ENCODE peak calls at places on chromosomes 12 and 14, in eight cellular contexts. One of them, this sample, is unnamed.

GRCh38 chr14:94598816-94599655 is 13.2 kb upstream of the SERPINA3 start:
- DNase-seq in erythroblast: no peak
- DNase-seq in H7: peak
- DNase-seq in NCI-H146: no peak
- DNase-seq in naive thymus-derived CD4-positive, alpha-beta T cell: no peak
- DNase-seq in GM12891: no peak
- DNase-seq in PC-3: peak
- DNase-seq in endothelial cell: no peak
- DNase-seq in this sample: no peak

GRCh38 chr12:15599266-15600037 is 189.7 kb downstream of the EPS8 start:
- DNase-seq in erythroblast: peak
- DNase-seq in H7: no peak
- DNase-seq in NCI-H146: peak
- DNase-seq in naive thymus-derived CD4-positive, alpha-beta T cell: no peak
- DNase-seq in GM12891: no peak
- DNase-seq in PC-3: peak
- DNase-seq in endothelial cell: no peak
- DNase-seq in this sample: no peak

GRCh38 chr12:110731479-110731878 is 11.2 kb downstream of the PPP1CC start:
- DNase-seq in erythroblast: no peak
- DNase-seq in H7: no peak
- DNase-seq in NCI-H146: no peak
- DNase-seq in naive thymus-derived CD4-positive, alpha-beta T cell: no peak
- DNase-seq in GM12891: no peak
- DNase-seq in PC-3: no peak
- DNase-seq in endothelial cell: no peak
- DNase-seq in this sample: no peak

GRCh38 chr14:91402278-91403068 is 15.1 kb downstream of the CCDC88C start:
- DNase-seq in erythroblast: peak
- DNase-seq in H7: no peak
- DNase-seq in NCI-H146: no peak
- DNase-seq in naive thymus-derived CD4-positive, alpha-beta T cell: no peak
- DNase-seq in GM12891: no peak
- DNase-seq in PC-3: no peak
- DNase-seq in endothelial cell: no peak
- DNase-seq in this sample: peak

GRCh38 chr12:51828951-51829581 is 19.5 kb downstream of the FIGNL2 start:
- DNase-seq in erythroblast: no peak
- DNase-seq in H7: peak
- DNase-seq in NCI-H146: peak
- DNase-seq in naive thymus-derived CD4-positive, alpha-beta T cell: no peak
- DNase-seq in GM12891: no peak
- DNase-seq in PC-3: no peak
- DNase-seq in endothelial cell: no peak
- DNase-seq in this sample: no peak

GRCh38 chr12:111202237-111202592 is 166.7 kb downstream of the PHETA1 start:
- DNase-seq in erythroblast: no peak
- DNase-seq in H7: no peak
- DNase-seq in NCI-H146: no peak
- DNase-seq in naive thymus-derived CD4-positive, alpha-beta T cell: no peak
- DNase-seq in GM12891: no peak
- DNase-seq in PC-3: no peak
- DNase-seq in endothelial cell: no peak
- DNase-seq in this sample: no peak

GRCh38 chr14:74014299-74014698 is 4.8 kb downstream of the ENTPD5 start:
- DNase-seq in erythroblast: no peak
- DNase-seq in H7: no peak
- DNase-seq in NCI-H146: no peak
- DNase-seq in naive thymus-derived CD4-positive, alpha-beta T cell: no peak
- DNase-seq in GM12891: no peak
- DNase-seq in PC-3: no peak
- DNase-seq in endothelial cell: no peak
- DNase-seq in this sample: no peak

GRCh38 chr12:130634866-130635265 is 81.2 kb downstream of the RIMBP2 start:
- DNase-seq in erythroblast: no peak
- DNase-seq in H7: no peak
- DNase-seq in NCI-H146: peak
- DNase-seq in naive thymus-derived CD4-positive, alpha-beta T cell: no peak
- DNase-seq in GM12891: no peak
- DNase-seq in PC-3: no peak
- DNase-seq in endothelial cell: no peak
- DNase-seq in this sample: no peak